ENCODE peak calls at places on chromosomes 13 and 19, in four cellular contexts. L is heart right ventricle, Q is A549, C is left lung. X is an unnamed sample. For H3K4me1, the result is how much of the 10 kb centered on the place peaks cover.

GRCh38 chr19:44585371-44586141 is 27.8 kb upstream of the IGSF23 start:
- DNase-seq in Q (no peak), L (no peak), C (no peak), X (no peak)

GRCh38 chr13:114058051-114058867 is 74.2 kb downstream of the RASA3 start:
- DNase-seq in Q (no peak), L (no peak), C (no peak), X (no peak)

GRCh38 chr13:23969672-23970071 is 72.4 kb upstream of the C1QTNF9B start:
- DNase-seq in L (no peak), Q (no peak), C (no peak), X (no peak)

GRCh38 chr13:41356788-41357187 is 45.7 kb downstream of the NAA16 start:
- DNase-seq in C (no peak), L (no peak), Q (no peak), X (peak)

GRCh38 chr19:5065717-5066116 is 96.8 kb downstream of the KDM4B start:
- DNase-seq in Q (no peak), C (no peak), L (no peak), X (no peak)

GRCh38 chr13:113178070-113178895 is 19.8 kb downstream of the PROZ start:
- DNase-seq in C (no peak), L (no peak), Q (no peak), X (no peak)

GRCh38 chr19:10968527-10969081 is 7.8 kb downstream of the SMARCA4 start:
- DNase-seq in C (no peak), Q (no peak), L (no peak), X (no peak)

GRCh38 chr13:46339035-46339666 is 47.9 kb downstream of the RUBCNL start:
- DNase-seq in Q (no peak), C (peak), L (no peak), X (no peak)

GRCh38 chr13:58598241-58598640 is 966.7 kb downstream of the PCDH17 start:
- DNase-seq in L (no peak), Q (no peak), C (no peak), X (no peak)

GRCh38 chr19:5880604-5881078 is 10.3 kb upstream of the FUT5 start:
- DNase-seq in L (peak), C (peak), Q (no peak), X (no peak)

GRCh38 chr13:50387124-50387581 is 371.9 kb downstream of the KCNRG start:
- DNase-seq in L (peak), Q (no peak), C (peak), X (peak)

GRCh38 chr13:98453254-98453843 is 123.6 kb downstream of the STK24 start:
- DNase-seq in L (no peak), Q (no peak), C (no peak), X (no peak)

GRCh38 chr13:46039421-46040036 is 13.0 kb downstream of the ZC3H13 start:
- DNase-seq in C (no peak), Q (no peak), L (no peak), X (no peak)

GRCh38 chr13:44063467-44063866 is 183.8 kb downstream of the LACC1 start:
- DNase-seq in Q (no peak), L (no peak), C (no peak), X (no peak)

GRCh38 chr13:46593403-46593802 is 40.4 kb downstream of the LRCH1 start:
- DNase-seq in L (no peak), C (no peak), Q (no peak), X (no peak)

GRCh38 chr19:4208385-4209094 is 20.8 kb upstream of the EBI3 start:
- DNase-seq in Q (peak), C (no peak), L (no peak), X (no peak)

DNA sequence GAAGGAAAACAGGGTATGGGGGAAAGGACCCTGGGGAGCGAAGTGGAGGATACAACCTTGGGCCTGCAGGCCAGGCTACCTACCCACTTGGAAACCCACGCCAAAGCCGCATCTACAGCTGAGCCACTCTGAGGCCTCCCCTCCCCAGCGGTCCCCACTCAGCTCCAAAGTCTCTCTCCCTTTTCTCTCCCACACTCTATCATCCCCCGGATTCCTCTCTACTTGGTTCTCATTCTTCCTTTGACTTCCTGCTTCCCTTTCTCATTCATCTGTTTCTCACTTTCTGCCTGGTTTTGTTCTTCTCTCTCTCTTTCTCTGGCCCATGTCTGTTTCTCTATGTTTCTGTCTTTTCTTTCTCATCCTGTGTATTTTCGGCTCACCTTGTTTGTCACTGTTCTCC is 2.7 kb downstream of the KLK3 start:
- DNase-seq in L (no peak), Q (no peak), C (no peak), X (no peak)
- H3K4me1 ChIP-seq in L (under half), Q (under half), C (under half), X (under half)

GRCh38 chr19:48121909-48122371 is 11.3 kb upstream of the PLA2G4C start:
- DNase-seq in L (no peak), C (no peak), Q (no peak), X (no peak)
- H3K27ac ChIP-seq in L (peak), C (no peak), Q (no peak), X (no peak)

GRCh38 chr19:12789098-12789903 is 2.0 kb upstream of the JUNB start:
- DNase-seq in Q (no peak), C (no peak), L (no peak), X (no peak)
- H3K4me1 ChIP-seq in Q (half or more), C (half or more), L (half or more), X (under half)

GRCh38 chr19:16566161-16566560 is 6.1 kb downstream of the SLC35E1 start:
- DNase-seq in Q (no peak), L (no peak), C (no peak), X (peak)
- H3K27ac ChIP-seq in Q (no peak), L (peak), C (no peak), X (no peak)

DNA sequence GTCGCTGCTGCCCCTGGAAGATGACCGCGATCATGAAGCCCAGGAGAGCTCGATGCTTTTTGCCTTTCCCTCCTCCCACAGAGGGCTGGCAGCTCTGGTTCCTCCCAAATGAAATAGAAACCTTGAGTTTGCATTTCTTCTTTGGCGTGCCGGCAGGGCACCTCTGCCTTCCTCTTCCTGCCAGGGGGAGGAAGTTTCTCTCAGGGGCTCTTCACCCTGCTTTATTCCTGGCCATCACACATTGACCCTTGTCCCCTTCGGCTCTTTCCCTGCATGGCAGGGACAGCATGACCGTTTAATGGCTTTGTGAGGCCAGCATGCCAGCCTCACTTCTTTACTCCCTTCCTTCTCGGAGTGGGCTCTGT is 47.9 kb downstream of the ACTN4 start:
- DNase-seq in L (no peak), Q (no peak), C (no peak), X (no peak)
- H3K4me1 ChIP-seq in L (half or more), Q (half or more), C (under half), X (under half)